ENCODE peak calls at places on chromosomes 16 and 17, in four cellular contexts. X is A549, J is NCI-H1092 treated with DMSO at 0.1 percent for 48 hours, R is T-helper 2 cell. P is an unnamed sample.

GRCh38 chr17:69434164-69434579 is 19.7 kb downstream of the MAP2K6 start:
- DNase-seq in X (no peak), J (no peak), R (no peak), P (no peak)

GRCh38 chr16:23152386-23153178 is 3.3 kb upstream of the USP31 start:
- DNase-seq in X (no peak), J (no peak), R (no peak), P (no peak)

GRCh38 chr16:74192281-74192680 is 104.3 kb upstream of the PSMD7 start:
- DNase-seq in X (no peak), J (no peak), R (no peak), P (no peak)

GRCh38 chr17:48728232-48729231 is at the start of gene HOXB13:
- DNase-seq in X (peak), J (no peak), R (no peak), P (no peak)

GRCh38 chr17:41910701-41911391 is 7.9 kb downstream of the ACLY start:
- DNase-seq in X (peak), J (no peak), R (no peak), P (no peak)

GRCh38 chr16:3673201-3673600 is 18.7 kb downstream of the DNASE1 start:
- DNase-seq in X (no peak), J (no peak), R (no peak), P (no peak)

GRCh38 chr17:55238931-55239297 is 25.8 kb upstream of the HLF start:
- DNase-seq in X (peak), J (peak), R (no peak), P (peak)

GRCh38 chr16:49483651-49484451 is 110.2 kb downstream of the C16orf78 start:
- DNase-seq in X (no peak), J (no peak), R (no peak), P (no peak)

GRCh38 chr16:89360760-89361435 is 129.5 kb downstream of the ANKRD11 start:
- DNase-seq in X (no peak), J (no peak), R (peak), P (no peak)

GRCh38 chr17:81365148-81365600 is 30.1 kb upstream of the BAHCC1 start:
- DNase-seq in X (no peak), J (no peak), R (no peak), P (no peak)

GRCh38 chr16:79498928-79499327 is 101.6 kb downstream of the MAF start:
- DNase-seq in X (no peak), J (no peak), R (no peak), P (no peak)

GRCh38 chr16:85019659-85020245 is 7.8 kb upstream of the KIAA0513 start:
- DNase-seq in X (no peak), J (peak), R (no peak), P (no peak)

GRCh38 chr17:67386965-67387551 is 10.0 kb downstream of the PITPNC1 start:
- DNase-seq in X (peak), J (peak), R (no peak), P (no peak)

GRCh38 chr17:12727076-12727750 is 61.5 kb downstream of the MYOCD start:
- DNase-seq in X (no peak), J (no peak), R (no peak), P (no peak)

GRCh38 chr16:67529639-67530012 is 997 bp downstream of the RIPOR1 start:
- DNase-seq in X (no peak), J (no peak), R (no peak), P (no peak)

GRCh38 chr16:77759821-77760220 is 28.5 kb upstream of the VAT1L start:
- DNase-seq in X (no peak), J (no peak), R (no peak), P (no peak)

GRCh38 chr17:77696720-77697460 is 261.6 kb upstream of the TNRC6C start:
- DNase-seq in X (no peak), J (no peak), R (no peak), P (no peak)

GRCh38 chr17:40373999-40374398 is 9.5 kb upstream of the GJD3 start:
- DNase-seq in X (no peak), J (no peak), R (no peak), P (no peak)

GRCh38 chr16:27721548-27722265 is 171.8 kb downstream of the KATNIP start:
- DNase-seq in X (no peak), J (no peak), R (no peak), P (no peak)

GRCh38 chr17:50805486-50805885 is 29.9 kb upstream of the WFIKKN2 start:
- DNase-seq in X (no peak), J (no peak), R (no peak), P (no peak)

GRCh38 chr17:61444831-61445230 is 7.4 kb upstream of the TBX4 start:
- DNase-seq in X (peak), J (no peak), R (no peak), P (no peak)

GRCh38 chr16:53172517-53172916 is 117.7 kb downstream of the CHD9 start:
- DNase-seq in X (no peak), J (no peak), R (no peak), P (no peak)

GRCh38 chr16:51881731-51882130 is 665.2 kb downstream of the TOX3 start:
- DNase-seq in X (no peak), J (no peak), R (no peak), P (no peak)

GRCh38 chr16:59210955-59211541 is 476.9 kb upstream of the GOT2 start:
- DNase-seq in X (peak), J (no peak), R (no peak), P (no peak)

GRCh38 chr17:75262112-75262606 is 480 bp downstream of the MRPS7 start:
- DNase-seq in X (no peak), J (no peak), R (no peak), P (no peak)

GRCh38 chr16:50308237-50308965 is 42.0 kb downstream of the ADCY7 start:
- DNase-seq in X (no peak), J (no peak), R (no peak), P (no peak)

GRCh38 chr16:84672276-84673202 is 24.2 kb downstream of the KLHL36 start:
- DNase-seq in X (peak), J (peak), R (peak), P (no peak)

GRCh38 chr17:81869221-81870154 is 1.6 kb downstream of the ARHGDIA start:
- DNase-seq in X (peak), J (no peak), R (no peak), P (no peak)

GRCh38 chr17:29241015-29241963 is 5.4 kb upstream of the CRYBA1 start:
- DNase-seq in X (peak), J (no peak), R (no peak), P (no peak)

GRCh38 chr16:69707920-69708683 is 18.3 kb downstream of the NQO1 start:
- DNase-seq in X (no peak), J (no peak), R (no peak), P (no peak)

GRCh38 chr16:19844945-19845641 is 39.6 kb downstream of the GPRC5B start:
- DNase-seq in X (peak), J (no peak), R (no peak), P (peak)

GRCh38 chr17:49872776-49873377 is 25.0 kb upstream of the TAC4 start:
- DNase-seq in X (no peak), J (no peak), R (no peak), P (no peak)

GRCh38 chr16:74568961-74569631 is 37.8 kb downstream of the GLG1 start:
- DNase-seq in X (no peak), J (no peak), R (no peak), P (no peak)

GRCh38 chr16:28923652-28924398 is 1.2 kb downstream of the RABEP2 start:
- DNase-seq in X (no peak), J (no peak), R (no peak), P (no peak)

GRCh38 chr17:75896360-75897075 is at the start of gene TRIM65:
- DNase-seq in X (peak), J (peak), R (peak), P (peak)

GRCh38 chr17:41800601-41801373 is 11.0 kb downstream of the P3H4 start:
- DNase-seq in X (peak), J (no peak), R (no peak), P (no peak)

P was measured in NCI-H2171.